ENCODE peak calls at places on chromosomes 4 and X, in four cellular contexts. T is IMR-90, K is lower leg skin, D is GM12892. A is an unnamed sample.

GRCh38 chr4:53702334-53703266 is 111.3 kb upstream of the LNX1 start:
- DNase-seq in T (peak; percentile 77), K (peak; percentile 96), D (peak; percentile 23), A (peak; percentile 30)

GRCh38 chr4:105088110-105088879 is 58.4 kb upstream of the TET2 start:
- DNase-seq in T (peak; percentile 98), K (no peak), D (no peak), A (no peak)

GRCh38 chr4:22987861-22988260 is 295.1 kb downstream of the GBA3 start:
- DNase-seq in T (peak; percentile 34), K (no peak), D (no peak), A (no peak)

GRCh38 chrX:132716006-132716405 is 227.2 kb upstream of the MBNL3 start:
- DNase-seq in T (no peak), K (no peak), D (no peak), A (no peak)

GRCh38 chrX:24396930-24397277 is 36.5 kb downstream of the SUPT20HL1 start:
- DNase-seq in T (no peak), K (no peak), D (no peak), A (no peak)

GRCh38 chr4:2745981-2746806 is 9.9 kb downstream of the TNIP2 start:
- DNase-seq in T (peak; percentile 85), K (no peak), D (peak; percentile 86), A (peak; percentile 56)

GRCh38 chr4:138256608-138257007 is 14.5 kb upstream of the SLC7A11 start:
- DNase-seq in T (no peak), K (no peak), D (no peak), A (no peak)

GRCh38 chr4:115145393-115146160 is 32.2 kb upstream of the NDST4 start:
- DNase-seq in T (no peak), K (no peak), D (no peak), A (no peak)

GRCh38 chrX:139932077-139932900 is 564 bp downstream of the ATP11C start:
- DNase-seq in T (peak; percentile 26), K (peak; percentile 87), D (peak; percentile 34), A (peak; percentile 22)

GRCh38 chr4:98530572-98530971 is 127.8 kb downstream of the TSPAN5 start:
- DNase-seq in T (no peak), K (no peak), D (no peak), A (no peak)

GRCh38 chr4:22474636-22475310 is 41.1 kb downstream of the ADGRA3 start:
- DNase-seq in T (peak; percentile 77), K (no peak), D (no peak), A (no peak)

GRCh38 chr4:86032476-86033022 is 327.3 kb downstream of the MAPK10 start:
- DNase-seq in T (peak; percentile 83), K (no peak), D (no peak), A (no peak)

GRCh38 chr4:127357765-127358164 is 275.0 kb upstream of the INTU start:
- DNase-seq in T (no peak), K (no peak), D (no peak), A (no peak)

GRCh38 chr4:139786494-139787354 is 121.1 kb downstream of the MGST2 start:
- DNase-seq in T (no peak), K (no peak), D (no peak), A (no peak)

GRCh38 chr4:183541081-183542045 is 36.5 kb downstream of the ING2 start:
- DNase-seq in T (peak; percentile 49), K (no peak), D (no peak), A (no peak)

GRCh38 chr4:91087743-91088142 is 960.5 kb downstream of the CCSER1 start:
- DNase-seq in T (no peak), K (no peak), D (no peak), A (no peak)

GRCh38 chrX:129581904-129582303 is 41.8 kb downstream of the OCRL start:
- DNase-seq in T (peak; percentile 21), K (no peak), D (no peak), A (no peak)

GRCh38 chr4:172654482-172654881 is 514.1 kb upstream of the GALNT7 start:
- DNase-seq in T (no peak), K (no peak), D (no peak), A (no peak)

GRCh38 chr4:136644279-136644678 is 888.0 kb downstream of the PCDH18 start:
- DNase-seq in T (no peak), K (no peak), D (no peak), A (no peak)

GRCh38 chr4:88613417-88613875 is 21.2 kb downstream of the HERC3 start:
- DNase-seq in T (no peak), K (no peak), D (no peak), A (no peak)

GRCh38 chr4:102420563-102421221 is 75.4 kb upstream of the SLC39A8 start:
- DNase-seq in T (peak; percentile 26), K (no peak), D (no peak), A (no peak)

GRCh38 chr4:1711055-1711905 is 839 bp downstream of the SLBP start:
- DNase-seq in T (peak; percentile 55), K (peak; percentile 92), D (no peak), A (no peak)

GRCh38 chr4:82421796-82422560 is 8.3 kb downstream of the HNRNPDL start:
- DNase-seq in T (no peak), K (no peak), D (no peak), A (no peak)
- TF ChIP-seq POLR2A in T (peak; percentile 35), K (no peak), D (peak; percentile 86), A (no peak)

DNA sequence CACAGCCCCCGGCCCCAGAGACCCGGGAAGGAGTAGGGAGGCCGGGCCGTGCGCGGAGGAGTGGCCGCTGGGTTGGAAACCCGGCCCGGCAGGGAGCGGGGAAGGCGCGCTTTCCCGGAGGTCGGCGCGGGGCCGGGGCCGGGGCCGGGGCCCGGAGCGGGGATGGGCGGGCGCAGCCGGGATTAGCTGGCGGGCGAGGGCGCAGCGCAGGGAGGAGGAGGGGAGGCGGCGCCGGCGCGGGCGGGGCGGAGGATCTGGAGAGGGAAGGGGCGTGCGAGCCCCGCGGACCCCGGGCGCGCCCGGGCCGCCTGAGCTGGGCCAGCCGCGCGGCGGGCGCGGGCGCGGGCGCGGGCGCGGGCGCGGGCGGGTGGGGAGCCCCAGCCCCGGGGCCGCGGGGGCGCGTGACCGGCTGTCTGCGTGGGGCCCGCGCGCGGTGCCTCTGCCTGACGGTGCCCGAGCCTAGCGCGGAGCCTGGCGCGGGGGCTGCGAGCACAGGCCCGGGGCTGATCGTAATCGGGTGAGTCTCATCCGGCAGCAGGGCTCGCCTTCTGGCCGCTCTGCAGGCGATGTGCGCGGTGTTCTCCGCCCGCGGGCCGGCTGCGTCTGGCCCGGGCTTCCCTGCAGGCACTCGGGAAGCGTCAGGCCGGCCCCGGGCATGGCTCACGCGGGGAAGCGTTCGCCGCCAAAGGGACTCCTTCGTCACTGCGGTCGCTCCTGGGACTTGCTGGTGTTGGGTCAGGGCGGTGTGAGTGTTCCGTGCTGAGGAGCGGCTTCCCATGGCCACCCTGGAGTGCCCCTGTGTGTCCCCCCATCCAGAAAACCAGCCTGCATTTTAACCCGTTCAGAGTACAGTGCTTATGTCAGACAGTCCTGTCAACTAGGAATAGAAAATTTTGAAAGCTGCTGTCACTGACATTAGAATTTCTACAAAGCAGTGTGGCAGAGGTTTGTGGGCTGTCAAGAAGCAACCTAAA is 40.4 kb downstream of the FAM149A start:
- DNase-seq in T (peak; percentile 43), K (peak; percentile 92), D (no peak), A (peak; percentile 41)
- TF ChIP-seq POLR2A in T (no peak), K (no peak), D (no peak), A (peak; percentile 7)

GRCh38 chrX:71107245-71107644 is 705 bp upstream of the CXorf65 start:
- DNase-seq in T (no peak), K (no peak), D (no peak), A (no peak)

GRCh38 chrX:71111141-71111843 is at the start of gene IL2RG:
- DNase-seq in T (no peak), K (no peak), D (peak; percentile 60), A (no peak)

GRCh38 chrX:71105638-71106037 is 902 bp downstream of the CXorf65 start:
- DNase-seq in T (no peak), K (no peak), D (no peak), A (no peak)

GRCh38 chrX:71106427-71106826 is at the start of gene CXorf65:
- DNase-seq in T (no peak), K (no peak), D (no peak), A (no peak)

DNA sequence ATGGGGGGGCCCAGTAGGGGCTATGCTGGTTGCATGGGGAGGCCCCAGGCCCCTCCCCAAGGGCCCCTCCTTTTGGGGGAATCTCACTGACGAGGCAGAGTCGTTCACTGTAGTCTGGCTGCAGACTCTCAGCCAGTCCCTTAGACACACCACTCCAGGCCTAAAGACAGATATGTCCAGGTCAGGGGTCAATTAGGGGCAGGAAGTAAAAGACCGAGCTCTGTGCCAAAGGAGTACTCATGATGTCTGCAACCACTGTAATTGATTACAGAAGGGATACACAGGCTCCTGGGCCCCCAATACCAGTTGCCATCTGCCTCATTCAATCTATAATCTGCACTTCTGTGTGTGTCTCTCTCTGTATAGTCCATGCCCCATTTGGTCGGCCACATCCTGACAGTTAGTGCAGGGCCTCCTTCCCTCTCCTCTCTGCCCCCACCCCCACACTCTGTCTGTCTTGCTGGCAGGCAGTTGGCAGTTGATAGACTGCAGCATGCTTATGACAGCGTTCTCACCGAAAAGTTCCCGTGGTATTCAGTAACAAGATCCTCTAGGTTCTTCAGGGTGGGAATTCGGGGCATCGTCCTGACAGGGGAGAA is 1.3 kb upstream of the CXorf65 start:
- DNase-seq in T (no peak), K (no peak), D (no peak), A (no peak)
- TF ChIP-seq POLR2A in T (no peak), K (no peak), D (no peak), A (no peak)

GRCh38 chrX:101931494-101932248 is at the start of gene ZMAT1:
- DNase-seq in T (peak; percentile 43), K (peak; percentile 98), D (peak; percentile 31), A (peak; percentile 62)
- TF ChIP-seq POLR2A in T (no peak), K (no peak), D (peak; percentile 74), A (peak; percentile 89)

GRCh38 chr4:152935661-152936445 is at the start of gene FHDC1:
- DNase-seq in T (no peak), K (no peak), D (peak; percentile 32), A (peak; percentile 55)
- TF ChIP-seq POLR2A in T (no peak), K (no peak), D (no peak), A (no peak)

GRCh38 chr4:125314676-125315570 is at the start of gene FAT4:
- DNase-seq in T (peak; percentile 97), K (peak; percentile 98), D (no peak), A (peak; percentile 58)
- TF ChIP-seq POLR2A in T (no peak), K (no peak), D (no peak), A (peak; percentile 73)

A was measured in H54.